ENCODE peak calls at places on chromosomes 4 and X, in four cellular contexts. U, M, R and W are unnamed samples.
A peak's percentile ranks its signal among the peaks of the same experiment; 100 is the strongest.

GRCh38 chrX:108740299-108740774 is 4.0 kb upstream of the IRS4 start:
- DNase-seq in U (no peak), R (no peak), M (no peak), W (no peak)

GRCh38 chr4:19803406-19803805 is 448.3 kb upstream of the SLIT2 start:
- DNase-seq in U (peak; percentile 6), M (no peak), R (no peak), W (no peak)

GRCh38 chr4:189021831-189022230 is 882.6 kb downstream of the TRIML1 start:
- DNase-seq in R (no peak), M (peak; percentile 4), U (peak; percentile 67), W (no peak)

GRCh38 chr4:124907881-124908280 is 195.3 kb upstream of the ANKRD50 start:
- DNase-seq in M (peak; percentile 92), U (peak; percentile 91), R (no peak), W (no peak)

GRCh38 chr4:182015893-182016292 is 227.3 kb upstream of the TENM3 start:
- DNase-seq in R (no peak), M (peak; percentile 19), U (peak; percentile 40), W (no peak)

GRCh38 chrX:112688242-112688641 is 8.5 kb upstream of the LHFPL1 start:
- DNase-seq in U (no peak), R (no peak), M (no peak), W (no peak)

GRCh38 chrX:129347291-129347690 is 176.0 kb downstream of the SMARCA1 start:
- DNase-seq in M (no peak), U (no peak), R (no peak), W (no peak)

GRCh38 chr4:98484031-98484430 is 174.4 kb downstream of the TSPAN5 start:
- DNase-seq in R (no peak), U (no peak), M (no peak), W (no peak)

GRCh38 chrX:44260609-44261008 is 82.9 kb downstream of the EFHC2 start:
- DNase-seq in M (no peak), R (no peak), U (no peak), W (no peak)

GRCh38 chr4:67746797-67747495 is 7.2 kb downstream of the GNRHR start:
- DNase-seq in M (peak; percentile 49), R (peak; percentile 28), U (peak; percentile 51), W (no peak)

GRCh38 chr4:185738038-185738552 is 73.9 kb downstream of the SORBS2 start:
- DNase-seq in R (no peak), M (peak; percentile 79), U (peak; percentile 12), W (no peak)

GRCh38 chr4:163595590-163595989 is 101.1 kb downstream of the TMA16 start:
- DNase-seq in U (no peak), M (peak; percentile 55), R (no peak), W (no peak)